ENCODE peak calls at places on chromosomes 12 and 14, in five cellular contexts. One of them, this sample, is unnamed.

GRCh38 chr14:80844872-80845271 is 96.7 kb downstream of the CEP128 start:
- DNase-seq in tibial nerve: no peak
- DNase-seq in Peyer's patch: no peak
- DNase-seq in breast epithelium: no peak
- DNase-seq in uterus: no peak
- DNase-seq in this sample: no peak

GRCh38 chr12:79891506-79892162 is 43.3 kb downstream of the PPP1R12A start:
- DNase-seq in tibial nerve: no peak
- DNase-seq in uterus: no peak
- DNase-seq in Peyer's patch: no peak
- DNase-seq in breast epithelium: no peak
- DNase-seq in this sample: peak; percentile 27

GRCh38 chr12:85872497-85873091 is 1.5 kb upstream of the NTS start:
- DNase-seq in Peyer's patch: no peak
- DNase-seq in breast epithelium: no peak
- DNase-seq in tibial nerve: no peak
- DNase-seq in uterus: no peak
- DNase-seq in this sample: peak; percentile 73

GRCh38 chr12:52555577-52555976 is 2.6 kb upstream of the KRT71 start:
- DNase-seq in tibial nerve: no peak
- DNase-seq in uterus: no peak
- DNase-seq in breast epithelium: no peak
- DNase-seq in Peyer's patch: no peak
- DNase-seq in this sample: no peak

GRCh38 chr14:85233756-85234545 is 296.0 kb upstream of the FLRT2 start:
- DNase-seq in Peyer's patch: no peak
- DNase-seq in tibial nerve: no peak
- DNase-seq in uterus: no peak
- DNase-seq in breast epithelium: no peak
- DNase-seq in this sample: peak; percentile 87

GRCh38 chr12:103016381-103016780 is 58.9 kb downstream of the ASCL1 start:
- DNase-seq in breast epithelium: no peak
- DNase-seq in uterus: no peak
- DNase-seq in tibial nerve: no peak
- DNase-seq in Peyer's patch: no peak
- DNase-seq in this sample: no peak

GRCh38 chr14:105383083-105383730 is 15.1 kb upstream of the TEX22 start:
- DNase-seq in uterus: no peak
- DNase-seq in breast epithelium: no peak
- DNase-seq in Peyer's patch: no peak
- DNase-seq in tibial nerve: no peak
- DNase-seq in this sample: no peak

GRCh38 chr12:18108611-18109010 is 18.6 kb upstream of the RERGL start:
- DNase-seq in breast epithelium: no peak
- DNase-seq in tibial nerve: no peak
- DNase-seq in uterus: no peak
- DNase-seq in Peyer's patch: no peak
- DNase-seq in this sample: no peak

GRCh38 chr14:54003064-54003463 is 46.4 kb upstream of the BMP4 start:
- DNase-seq in breast epithelium: no peak
- DNase-seq in tibial nerve: no peak
- DNase-seq in Peyer's patch: no peak
- DNase-seq in uterus: no peak
- DNase-seq in this sample: no peak

GRCh38 chr12:60684988-60685655 is 1089.3 kb downstream of the SLC16A7 start:
- DNase-seq in breast epithelium: no peak
- DNase-seq in Peyer's patch: no peak
- DNase-seq in tibial nerve: no peak
- DNase-seq in uterus: no peak
- DNase-seq in this sample: peak; percentile 36

DNA sequence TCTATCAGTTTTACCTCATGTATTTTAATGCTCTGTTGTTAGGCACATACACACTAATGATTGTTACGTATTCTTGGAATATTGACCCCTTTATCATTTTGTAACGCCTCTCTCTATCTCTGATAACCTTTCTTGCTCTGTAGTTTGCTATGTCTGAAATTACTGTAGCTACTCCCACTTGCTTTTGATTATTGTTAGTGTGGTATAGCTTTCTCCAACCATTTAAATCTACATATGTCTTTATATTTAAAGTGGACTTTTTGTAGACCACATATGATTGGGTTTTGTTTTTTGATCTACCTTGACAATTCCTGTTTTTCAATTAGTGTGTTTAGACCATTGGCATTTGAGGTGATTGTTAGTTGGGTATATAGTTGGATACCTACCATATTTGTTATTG is 43.4 kb downstream of the CRADD start:
- DNase-seq in tibial nerve: no peak
- DNase-seq in Peyer's patch: no peak
- DNase-seq in uterus: no peak
- DNase-seq in breast epithelium: no peak
- DNase-seq in this sample: no peak
- H3K4me3 ChIP-seq in tibial nerve: no peak overlapping the region
- H3K4me3 ChIP-seq in Peyer's patch: no peak overlapping the region
- H3K4me3 ChIP-seq in uterus: no peak overlapping the region
- H3K4me3 ChIP-seq in breast epithelium: no peak overlapping the region
- H3K4me3 ChIP-seq in this sample: no peak overlapping the region

GRCh38 chr12:75665216-75665615 is 153.8 kb upstream of the KRR1 start:
- DNase-seq in breast epithelium: no peak
- DNase-seq in tibial nerve: no peak
- DNase-seq in uterus: no peak
- DNase-seq in Peyer's patch: no peak
- DNase-seq in this sample: peak; percentile 62
- H3K27ac ChIP-seq in breast epithelium: no peak overlapping the region
- H3K27ac ChIP-seq in tibial nerve: no peak overlapping the region
- H3K27ac ChIP-seq in uterus: no peak overlapping the region
- H3K27ac ChIP-seq in Peyer's patch: no peak overlapping the region
- H3K27ac ChIP-seq in this sample: peak overlapping the region; percentile 70

DNA sequence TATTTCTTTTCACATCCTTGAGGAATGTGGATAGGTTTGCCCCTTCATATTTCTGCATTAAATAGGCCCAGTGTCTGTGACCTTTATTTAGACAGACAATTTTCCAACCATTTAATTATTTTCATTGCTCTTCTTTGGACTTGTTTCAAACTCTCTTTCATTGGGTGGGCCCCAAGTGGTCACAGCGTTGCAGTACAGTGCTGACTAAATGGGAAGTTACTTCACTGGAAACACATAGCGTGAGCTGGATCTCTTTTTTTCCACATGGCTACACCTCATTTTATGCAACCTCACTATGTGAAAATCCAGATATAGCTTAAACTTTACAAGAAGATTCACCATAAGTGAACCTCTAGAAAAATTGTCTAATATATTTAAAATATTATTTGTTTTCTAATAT is 438.9 kb downstream of the ADAMTS20 start:
- DNase-seq in tibial nerve: no peak
- DNase-seq in uterus: peak; percentile 16
- DNase-seq in Peyer's patch: no peak
- DNase-seq in breast epithelium: no peak
- DNase-seq in this sample: peak; percentile 84
- H3K4me3 ChIP-seq in tibial nerve: no peak overlapping the region
- H3K4me3 ChIP-seq in uterus: no peak overlapping the region
- H3K4me3 ChIP-seq in Peyer's patch: no peak overlapping the region
- H3K4me3 ChIP-seq in breast epithelium: no peak overlapping the region
- H3K4me3 ChIP-seq in this sample: no peak overlapping the region

DNA sequence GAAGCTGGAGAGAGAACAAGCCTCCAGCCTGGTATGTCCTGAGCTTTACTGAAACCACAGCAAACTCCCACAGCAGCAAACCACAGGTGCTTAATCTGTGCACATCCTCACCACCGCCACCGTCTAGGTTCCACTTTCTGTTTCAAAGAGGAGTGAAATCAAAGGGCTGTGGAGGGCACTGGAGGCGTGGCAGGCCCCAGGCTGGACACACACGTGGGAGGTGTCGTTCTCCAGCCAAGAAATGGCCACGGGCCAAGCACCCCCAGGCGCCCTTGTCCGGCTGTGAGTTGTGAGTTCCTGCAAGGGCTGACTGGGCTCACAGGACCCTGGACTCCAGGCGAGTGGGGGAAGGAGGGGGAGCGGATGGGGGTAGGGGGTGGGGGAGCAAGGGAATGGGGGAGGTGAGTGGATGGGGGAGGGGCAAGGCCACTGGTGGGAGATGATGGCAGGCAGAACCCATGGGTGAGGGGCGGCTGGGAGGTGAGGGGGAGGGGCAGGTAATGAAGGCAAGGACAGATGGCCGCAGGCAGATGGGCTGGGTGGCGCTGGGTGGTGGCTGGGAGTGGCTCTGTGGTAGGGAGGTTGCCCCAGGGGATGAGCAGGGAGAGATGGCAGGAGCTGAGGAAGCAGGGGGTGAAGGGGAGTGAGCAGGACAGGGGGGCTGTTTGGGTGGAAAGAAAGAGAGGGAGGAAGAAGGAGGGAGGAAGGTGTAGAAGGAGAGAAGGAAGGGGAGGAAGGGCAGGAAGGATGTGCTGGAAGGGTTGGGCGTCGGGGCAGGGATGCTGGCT is 86.7 kb downstream of the NCOR2 start:
- DNase-seq in tibial nerve: no peak
- DNase-seq in uterus: peak; percentile 77
- DNase-seq in Peyer's patch: peak; percentile 75
- DNase-seq in breast epithelium: peak; percentile 71
- DNase-seq in this sample: peak; percentile 35
- H3K27ac ChIP-seq in tibial nerve: peak overlapping the region; percentile 78
- H3K27ac ChIP-seq in uterus: peak overlapping the region; percentile 50
- H3K27ac ChIP-seq in Peyer's patch: peak overlapping the region; percentile 38
- H3K27ac ChIP-seq in breast epithelium: peak overlapping the region; percentile 80
- H3K27ac ChIP-seq in this sample: no peak overlapping the region

GRCh38 chr12:12358528-12358927 is 1.6 kb downstream of the BORCS5 start:
- DNase-seq in Peyer's patch: no peak
- DNase-seq in breast epithelium: no peak
- DNase-seq in uterus: no peak
- DNase-seq in tibial nerve: no peak
- DNase-seq in this sample: no peak
- H3K4me3 ChIP-seq in Peyer's patch: no peak overlapping the region
- H3K4me3 ChIP-seq in breast epithelium: peak overlapping the region; percentile 95
- H3K4me3 ChIP-seq in uterus: no peak overlapping the region
- H3K4me3 ChIP-seq in tibial nerve: peak overlapping the region; percentile 61
- H3K4me3 ChIP-seq in this sample: peak overlapping the region; percentile 85

This sample was measured in GM23248.